ENCODE peak calls at places on chromosomes 16 and 17, in nine cellular contexts. A is neural crest cell; L is HT1080; P is Peyer's patch; F is aorta; R is hepatocyte; O is HFF-Myc; G is NCI-H774; V is stimulated activated CD4-positive, alpha-beta T cell treated with anti-CD3 and anti-CD28 coated beads, Interleukin-1b, Interleukin-23, amount 100 ng/mL, for 24 hours. X is an unnamed sample.

GRCh38 chr17:33023790-33024189 is 32.1 kb downstream of the SPACA3 start:
- DNase-seq in A (no peak), L (no peak), P (no peak), F (no peak), R (no peak), O (no peak), G (no peak), V (no peak), X (no peak)

GRCh38 chr17:16935241-16935663 is 36.7 kb downstream of the TNFRSF13B start:
- DNase-seq in A (no peak), L (no peak), P (peak; percentile 37), F (peak; percentile 9), R (no peak), O (no peak), G (no peak), V (no peak), X (no peak)

GRCh38 chr16:48284772-48285409 is 37.6 kb upstream of the ABCC11 start:
- DNase-seq in A (no peak), L (no peak), P (no peak), F (no peak), R (no peak), O (no peak), G (no peak), V (no peak), X (no peak)

GRCh38 chr16:11312718-11313492 is 31.8 kb upstream of the PRM1 start:
- DNase-seq in A (no peak), L (peak; percentile 49), P (peak; percentile 77), F (no peak), R (peak; percentile 59), O (no peak), G (peak; percentile 32), V (no peak), X (no peak)

GRCh38 chr17:57544834-57545463 is 200.2 kb downstream of the CCDC182 start:
- DNase-seq in A (no peak), L (no peak), P (no peak), F (no peak), R (no peak), O (no peak), G (no peak), V (no peak), X (no peak)

GRCh38 chr17:4221899-4222659 is 41.7 kb downstream of the ANKFY1 start:
- DNase-seq in A (no peak), L (no peak), P (no peak), F (no peak), R (no peak), O (no peak), G (no peak), V (no peak), X (no peak)

GRCh38 chr16:86362155-86362849 is 148.0 kb upstream of the FOXF1 start:
- DNase-seq in A (no peak), L (peak; percentile 53), P (no peak), F (no peak), R (no peak), O (no peak), G (no peak), V (no peak), X (no peak)

GRCh38 chr16:50121278-50121677 is 31.8 kb upstream of the TENT4B start:
- DNase-seq in A (no peak), L (no peak), P (peak; percentile 51), F (no peak), R (no peak), O (no peak), G (no peak), V (no peak), X (no peak)

GRCh38 chr17:83186226-83186625 is 106.8 kb downstream of the METRNL start:
- DNase-seq in A (no peak), L (no peak), P (peak; percentile 42), F (peak; percentile 44), R (no peak), O (no peak), G (no peak), V (no peak), X (no peak)

GRCh38 chr17:78789663-78790181 is 7.6 kb upstream of the CYTH1 start:
- DNase-seq in A (no peak), L (no peak), P (peak; percentile 75), F (peak; percentile 91), R (peak; percentile 40), O (no peak), G (peak; percentile 80), V (no peak), X (no peak)

GRCh38 chr17:63543822-63544420 is 6.4 kb upstream of the DCAF7 start:
- DNase-seq in A (no peak), L (no peak), P (no peak), F (no peak), R (peak; percentile 3), O (no peak), G (no peak), V (no peak), X (no peak)

GRCh38 chr16:66996324-66996982 is 8.1 kb downstream of the CES4A start:
- DNase-seq in A (no peak), L (peak; percentile 36), P (peak; percentile 63), F (peak; percentile 58), R (peak; percentile 71), O (no peak), G (no peak), V (no peak), X (no peak)

GRCh38 chr16:85291302-85292148 is 179.3 kb upstream of the CIBAR2 start:
- DNase-seq in A (peak; percentile 94), L (no peak), P (peak; percentile 62), F (peak; percentile 78), R (no peak), O (no peak), G (no peak), V (no peak), X (no peak)

GRCh38 chr17:80857721-80858171 is 133.9 kb upstream of the CHMP6 start:
- DNase-seq in A (no peak), L (no peak), P (no peak), F (no peak), R (no peak), O (no peak), G (no peak), V (no peak), X (no peak)

GRCh38 chr17:15966183-15966878 is 21.4 kb downstream of the ADORA2B start:
- DNase-seq in A (no peak), L (no peak), P (no peak), F (no peak), R (peak; percentile 75), O (no peak), G (peak; percentile 41), V (no peak), X (no peak)

GRCh38 chr16:29170393-29171239 is 185.8 kb downstream of the LAT start:
- DNase-seq in A (no peak), L (no peak), P (no peak), F (peak; percentile 35), R (no peak), O (no peak), G (no peak), V (no peak), X (no peak)

GRCh38 chr17:63601439-63602371 is 1.0 kb downstream of the TACO1 start:
- DNase-seq in A (no peak), L (no peak), P (peak; percentile 75), F (no peak), R (peak; percentile 17), O (no peak), G (no peak), V (no peak), X (no peak)

GRCh38 chr16:11224894-11225676 is 30.9 kb downstream of the SOCS1 start:
- DNase-seq in A (no peak), L (no peak), P (peak; percentile 93), F (no peak), R (no peak), O (no peak), G (no peak), V (peak; percentile 56), X (no peak)

GRCh38 chr16:67277999-67278772 is 1.1 kb upstream of the PLEKHG4 start:
- DNase-seq in A (no peak), L (peak; percentile 89), P (no peak), F (peak; percentile 73), R (peak; percentile 42), O (peak; percentile 61), G (no peak), V (no peak), X (no peak)

GRCh38 chr17:61380836-61381525 is 18.7 kb upstream of the TBX2 start:
- DNase-seq in A (no peak), L (no peak), P (no peak), F (no peak), R (no peak), O (no peak), G (no peak), V (no peak), X (no peak)